ENCODE peak calls at places on chromosomes 1 and 21, in four cellular contexts. One of them, this sample, is unnamed.
A peak's percentile ranks its signal among the peaks of the same experiment; 100 is the strongest.

GRCh38 chr1:29743264-29743663 is 506.9 kb downstream of the PTPRU start:
- DNase-seq in H1: no peak
- DNase-seq in GM12878: no peak
- DNase-seq in HepG2: no peak
- DNase-seq in this sample: no peak

GRCh38 chr1:201463071-201463552 is 5.9 kb downstream of the PHLDA3 start:
- DNase-seq in H1: no peak
- DNase-seq in GM12878: no peak
- DNase-seq in HepG2: peak; percentile 45
- DNase-seq in this sample: peak; percentile 51

GRCh38 chr1:152502496-152503180 is 8.0 kb upstream of the LCE5A start:
- DNase-seq in H1: no peak
- DNase-seq in GM12878: no peak
- DNase-seq in HepG2: no peak
- DNase-seq in this sample: no peak

GRCh38 chr1:222586842-222587241 is 2.9 kb downstream of the TAF1A start:
- DNase-seq in H1: no peak
- DNase-seq in GM12878: no peak
- DNase-seq in HepG2: no peak
- DNase-seq in this sample: no peak

GRCh38 chr1:157352817-157353408 is 199.4 kb downstream of the FCRL5 start:
- DNase-seq in H1: no peak
- DNase-seq in GM12878: no peak
- DNase-seq in HepG2: no peak
- DNase-seq in this sample: no peak

GRCh38 chr21:42500225-42500624 is 4.2 kb upstream of the RSPH1 start:
- DNase-seq in H1: no peak
- DNase-seq in GM12878: no peak
- DNase-seq in HepG2: no peak
- DNase-seq in this sample: no peak

GRCh38 chr1:93846151-93846928 is 32.7 kb downstream of the DNTTIP2 start:
- DNase-seq in H1: peak; percentile 91
- DNase-seq in GM12878: no peak
- DNase-seq in HepG2: peak; percentile 76
- DNase-seq in this sample: peak; percentile 90

GRCh38 chr1:228542981-228543380 is 55.8 kb downstream of the RNF187 start:
- DNase-seq in H1: no peak
- DNase-seq in GM12878: no peak
- DNase-seq in HepG2: no peak
- DNase-seq in this sample: no peak

GRCh38 chr1:20602851-20603450 is 14.1 kb downstream of the CDA start:
- DNase-seq in H1: no peak
- DNase-seq in GM12878: no peak
- DNase-seq in HepG2: no peak
- DNase-seq in this sample: no peak

GRCh38 chr1:18951416-18951815 is 5.1 kb downstream of the IFFO2 start:
- DNase-seq in H1: no peak
- DNase-seq in GM12878: no peak
- DNase-seq in HepG2: no peak
- DNase-seq in this sample: no peak

GRCh38 chr1:67211589-67212563 is 45.6 kb downstream of the IL23R start:
- DNase-seq in H1: no peak
- DNase-seq in GM12878: no peak
- DNase-seq in HepG2: peak; percentile 13
- DNase-seq in this sample: no peak

GRCh38 chr1:4657920-4658585 is 3.6 kb downstream of the AJAP1 start:
- DNase-seq in H1: no peak
- DNase-seq in GM12878: no peak
- DNase-seq in HepG2: no peak
- DNase-seq in this sample: peak; percentile 49

GRCh38 chr1:25971882-25972180 is 26.0 kb downstream of the PAFAH2 start:
- DNase-seq in H1: no peak
- DNase-seq in GM12878: no peak
- DNase-seq in HepG2: no peak
- DNase-seq in this sample: no peak

GRCh38 chr21:40620386-40621145 is 226.4 kb downstream of the DSCAM start:
- DNase-seq in H1: no peak
- DNase-seq in GM12878: no peak
- DNase-seq in HepG2: no peak
- DNase-seq in this sample: no peak

GRCh38 chr1:63330331-63330916 is 8.1 kb downstream of the FOXD3 start:
- DNase-seq in H1: peak; percentile 73
- DNase-seq in GM12878: no peak
- DNase-seq in HepG2: no peak
- DNase-seq in this sample: no peak

GRCh38 chr1:6259491-6260362 is 1.2 kb downstream of the GPR153 start:
- DNase-seq in H1: peak; percentile 91
- DNase-seq in GM12878: no peak
- DNase-seq in HepG2: peak; percentile 63
- DNase-seq in this sample: peak; percentile 95

GRCh38 chr1:152247316-152247715 is 23.3 kb upstream of the HRNR start:
- DNase-seq in H1: no peak
- DNase-seq in GM12878: no peak
- DNase-seq in HepG2: no peak
- DNase-seq in this sample: no peak

GRCh38 chr1:87600070-87600469 is 271.4 kb downstream of the LMO4 start:
- DNase-seq in H1: no peak
- DNase-seq in GM12878: no peak
- DNase-seq in HepG2: no peak
- DNase-seq in this sample: no peak

GRCh38 chr21:44483288-44484237 is 28.3 kb downstream of the LRRC3 start:
- DNase-seq in H1: no peak
- DNase-seq in GM12878: no peak
- DNase-seq in HepG2: peak; percentile 16
- DNase-seq in this sample: no peak

GRCh38 chr1:9823943-9824701 is at the start of gene CLSTN1:
- DNase-seq in H1: peak; percentile 93
- DNase-seq in GM12878: peak; percentile 9
- DNase-seq in HepG2: peak; percentile 58
- DNase-seq in this sample: peak; percentile 100

GRCh38 chr1:51956528-51957509 is 33.7 kb downstream of the RAB3B start:
- DNase-seq in H1: no peak
- DNase-seq in GM12878: no peak
- DNase-seq in HepG2: no peak
- DNase-seq in this sample: no peak

GRCh38 chr1:178869114-178869697 is 1.7 kb downstream of the ANGPTL1 start:
- DNase-seq in H1: no peak
- DNase-seq in GM12878: no peak
- DNase-seq in HepG2: no peak
- DNase-seq in this sample: no peak

GRCh38 chr1:176896216-176896615 is 268.3 kb downstream of the ASTN1 start:
- DNase-seq in H1: no peak
- DNase-seq in GM12878: no peak
- DNase-seq in HepG2: no peak
- DNase-seq in this sample: no peak

GRCh38 chr1:119321661-119322419 is 46.7 kb upstream of the HAO2 start:
- DNase-seq in H1: peak; percentile 10
- DNase-seq in GM12878: no peak
- DNase-seq in HepG2: no peak
- DNase-seq in this sample: no peak

GRCh38 chr21:25944672-25945213 is 210.0 kb downstream of the GABPA start:
- DNase-seq in H1: no peak
- DNase-seq in GM12878: no peak
- DNase-seq in HepG2: no peak
- DNase-seq in this sample: no peak

GRCh38 chr1:229223498-229223897 is 47.4 kb upstream of the RAB4A start:
- DNase-seq in H1: peak; percentile 46
- DNase-seq in GM12878: no peak
- DNase-seq in HepG2: peak; percentile 64
- DNase-seq in this sample: peak; percentile 34

GRCh38 chr1:63701187-63701586 is 72.6 kb upstream of the ROR1 start:
- DNase-seq in H1: no peak
- DNase-seq in GM12878: no peak
- DNase-seq in HepG2: no peak
- DNase-seq in this sample: no peak

GRCh38 chr1:99548924-99549605 is 96.8 kb upstream of the PALMD start:
- DNase-seq in H1: no peak
- DNase-seq in GM12878: no peak
- DNase-seq in HepG2: no peak
- DNase-seq in this sample: peak; percentile 7

GRCh38 chr1:27402349-27402754 is 9.9 kb downstream of the GPR3 start:
- DNase-seq in H1: peak; percentile 76
- DNase-seq in GM12878: no peak
- DNase-seq in HepG2: peak; percentile 41
- DNase-seq in this sample: peak; percentile 54

GRCh38 chr1:36160949-36161485 is 5.1 kb downstream of the MAP7D1 start:
- DNase-seq in H1: peak; percentile 82
- DNase-seq in GM12878: no peak
- DNase-seq in HepG2: no peak
- DNase-seq in this sample: peak; percentile 86

GRCh38 chr1:101567582-101568189 is 330.9 kb downstream of the S1PR1 start:
- DNase-seq in H1: peak; percentile 50
- DNase-seq in GM12878: no peak
- DNase-seq in HepG2: peak; percentile 3
- DNase-seq in this sample: peak; percentile 47

GRCh38 chr1:205843031-205843859 is 6.7 kb downstream of the PM20D1 start:
- DNase-seq in H1: no peak
- DNase-seq in GM12878: no peak
- DNase-seq in HepG2: no peak
- DNase-seq in this sample: no peak

GRCh38 chr1:150154143-150154542 is 4.4 kb downstream of the PLEKHO1 start:
- DNase-seq in H1: no peak
- DNase-seq in GM12878: no peak
- DNase-seq in HepG2: no peak
- DNase-seq in this sample: no peak
- H3K4me2 ChIP-seq in H1: no peak overlapping the region
- H3K4me2 ChIP-seq in GM12878: peak overlapping the region; percentile 92
- H3K4me2 ChIP-seq in HepG2: no peak overlapping the region
- H3K4me2 ChIP-seq in this sample: peak overlapping the region; percentile 18

GRCh38 chr1:169129109-169129789 is 22.8 kb downstream of the ATP1B1 start:
- DNase-seq in H1: no peak
- DNase-seq in GM12878: no peak
- DNase-seq in HepG2: no peak
- DNase-seq in this sample: no peak
- TF ChIP-seq TCF12 in H1: no peak
- TF ChIP-seq TCF12 in GM12878: no peak
- TF ChIP-seq TCF12 in HepG2: no peak
- TF ChIP-seq TCF12 in this sample: no peak

GRCh38 chr1:246113555-246114095 is 393.5 kb downstream of the SMYD3 start:
- DNase-seq in H1: no peak
- DNase-seq in GM12878: no peak
- DNase-seq in HepG2: no peak
- DNase-seq in this sample: peak; percentile 44

GRCh38 chr1:246114369-246114768 is 392.7 kb downstream of the SMYD3 start:
- DNase-seq in H1: no peak
- DNase-seq in GM12878: no peak
- DNase-seq in HepG2: no peak
- DNase-seq in this sample: no peak

GRCh38 chr1:246121533-246121932 is 385.5 kb downstream of the SMYD3 start:
- DNase-seq in H1: no peak
- DNase-seq in GM12878: no peak
- DNase-seq in HepG2: no peak
- DNase-seq in this sample: peak; percentile 52

GRCh38 chr1:246122071-246122470 is 385.0 kb downstream of the SMYD3 start:
- DNase-seq in H1: no peak
- DNase-seq in GM12878: no peak
- DNase-seq in HepG2: peak; percentile 3
- DNase-seq in this sample: no peak

DNA sequence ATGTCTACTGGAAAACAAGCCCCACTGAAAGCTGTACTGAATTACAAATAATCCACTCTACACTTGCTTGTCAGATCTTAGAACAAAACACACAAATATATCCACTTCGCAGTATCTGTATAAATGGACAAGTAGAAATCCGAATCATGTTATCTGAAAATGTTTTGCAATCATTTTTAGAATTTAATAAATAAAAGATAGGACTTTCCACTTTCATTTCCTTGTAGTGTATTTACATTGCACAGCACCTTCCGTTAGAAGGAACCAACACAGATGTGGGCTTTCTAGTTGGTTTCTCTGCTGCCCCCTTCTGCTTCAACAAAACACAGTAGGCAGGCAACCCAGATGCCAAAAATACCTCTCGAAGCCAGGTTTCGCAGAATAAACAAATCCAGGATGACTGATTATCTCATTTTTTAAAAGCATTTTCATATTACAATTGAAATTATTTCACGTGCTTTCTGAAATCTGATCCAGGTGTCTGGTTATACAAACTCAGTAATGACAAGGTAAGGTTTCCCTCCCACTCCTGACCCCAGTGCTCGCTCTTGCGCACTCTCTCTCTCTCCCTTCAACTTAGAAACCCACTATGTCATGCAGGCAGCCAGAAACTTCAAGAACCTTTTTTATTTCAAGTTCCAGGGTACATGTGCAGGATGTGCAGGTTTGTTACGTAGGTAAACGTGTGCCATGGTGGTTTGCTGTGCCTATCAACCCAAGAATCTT is 389.9 kb downstream of the SMYD3 start:
- DNase-seq in H1: no peak
- DNase-seq in GM12878: peak; percentile 16
- DNase-seq in HepG2: peak; percentile 8
- DNase-seq in this sample: peak; percentile 57
- H3K4me2 ChIP-seq in H1: no peak overlapping the region
- H3K4me2 ChIP-seq in GM12878: peak overlapping the region; percentile 15
- H3K4me2 ChIP-seq in HepG2: no peak overlapping the region
- H3K4me2 ChIP-seq in this sample: no peak overlapping the region

DNA sequence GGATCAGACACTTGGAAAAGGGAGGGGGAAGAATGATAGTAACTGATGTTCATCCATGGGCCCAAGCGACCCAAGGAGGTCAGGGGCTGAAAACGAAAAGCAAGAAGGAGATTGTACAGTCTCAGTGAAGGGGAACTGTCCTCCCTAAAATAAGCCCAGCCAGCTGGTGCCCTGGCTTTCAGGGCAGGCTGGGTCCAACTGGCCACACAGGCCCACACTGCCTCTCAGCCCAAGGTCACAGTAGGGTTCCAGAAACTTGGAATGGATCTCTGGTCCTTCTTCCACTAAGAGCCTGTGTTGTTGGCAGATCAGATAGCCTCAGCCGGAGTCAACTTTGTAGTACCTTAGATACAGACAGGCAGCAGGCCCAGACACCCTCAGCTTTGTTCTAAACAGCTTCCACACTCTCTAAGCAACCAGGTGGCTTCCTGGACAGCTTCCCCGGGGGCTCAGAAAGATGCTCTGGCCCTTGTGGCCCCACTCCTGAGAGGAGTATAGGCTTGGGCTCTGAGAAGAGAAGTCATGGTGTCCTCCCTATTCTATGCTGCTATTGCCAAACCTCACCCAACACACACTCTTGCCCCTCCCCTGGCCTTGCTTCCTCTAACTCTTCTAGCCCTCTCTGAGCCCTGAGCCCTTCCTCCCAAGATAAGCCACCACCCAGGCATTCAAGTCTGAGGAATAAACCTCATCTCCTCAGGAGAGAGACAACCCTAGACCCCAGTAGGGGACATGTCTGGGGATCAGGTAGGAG is 50.1 kb downstream of the DMAP1 start:
- DNase-seq in H1: no peak
- DNase-seq in GM12878: no peak
- DNase-seq in HepG2: no peak
- DNase-seq in this sample: no peak
- TF ChIP-seq TCF12 in H1: no peak
- TF ChIP-seq TCF12 in GM12878: no peak
- TF ChIP-seq TCF12 in HepG2: no peak
- TF ChIP-seq TCF12 in this sample: no peak